ENCODE peak calls at places on chromosomes 3 and 15, in six cellular contexts. I, P, K, C, Q and D are unnamed samples.

GRCh38 chr3:52774901-52775864 is 2.2 kb upstream of the ITIH1 start:
- DNase-seq in I (no peak), P (no peak), C (no peak), K (no peak), Q (no peak), D (no peak)

GRCh38 chr3:123640311-123641083 is 55.6 kb upstream of the HACD2 start:
- DNase-seq in I (no peak), K (peak), C (no peak), Q (no peak), P (no peak), D (no peak)

GRCh38 chr3:153980252-153980590 is 141.0 kb upstream of the ARHGEF26 start:
- DNase-seq in K (no peak), Q (no peak), C (no peak), I (no peak), P (no peak), D (no peak)

GRCh38 chr15:33111051-33111451 is 83.5 kb downstream of the FMN1 start:
- DNase-seq in C (no peak), I (no peak), Q (no peak), P (no peak), K (no peak), D (no peak)

GRCh38 chr15:96818861-96819260 is 488.4 kb downstream of the NR2F2 start:
- DNase-seq in P (no peak), I (no peak), K (no peak), Q (no peak), C (no peak), D (no peak)

GRCh38 chr3:48022178-48022577 is 6.0 kb upstream of the MAP4 start:
- DNase-seq in K (no peak), I (no peak), P (no peak), Q (no peak), C (no peak), D (no peak)

GRCh38 chr3:45035441-45036301 is 9.6 kb downstream of the CLEC3B start:
- DNase-seq in I (no peak), P (no peak), Q (peak), C (no peak), K (no peak), D (no peak)

GRCh38 chr15:73564255-73564654 is 68.9 kb downstream of the NPTN start:
- DNase-seq in Q (no peak), C (no peak), K (peak), I (no peak), P (no peak), D (no peak)

GRCh38 chr3:72892081-72892763 is 4.4 kb downstream of the GXYLT2 start:
- DNase-seq in I (no peak), K (peak), C (no peak), P (no peak), Q (peak), D (no peak)